ENCODE peak calls at places on chromosomes 4 and X, in nine cellular contexts. R is Peyer's patch, J is MM.1S, M is right lobe of liver, C is neural progenitor cell, Y is tibial artery, V is OCI-LY7, I is uterus, Z is upper lobe of left lung. D is an unnamed sample.

GRCh38 chrX:10098235-10098819 is 58.4 kb upstream of the CLCN4 start:
- DNase-seq in R (peak; percentile 66), J (peak; percentile 83), M (no peak), C (no peak), Y (no peak), V (peak; percentile 77), I (no peak), Z (no peak), D (no peak)

GRCh38 chrX:115232933-115233496 is 881 bp downstream of the LRCH2 start:
- DNase-seq in R (no peak), J (no peak), M (no peak), C (no peak), Y (no peak), V (no peak), I (no peak), Z (no peak), D (no peak)

GRCh38 chrX:9464435-9465371 is at the start of gene TBL1X:
- DNase-seq in R (peak; percentile 48), J (peak; percentile 57), M (peak; percentile 86), C (peak; percentile 71), Y (peak; percentile 22), V (peak; percentile 71), I (peak; percentile 41), Z (peak; percentile 91), D (peak; percentile 58)

GRCh38 chr4:108336076-108336475 is 167.3 kb upstream of the LEF1 start:
- DNase-seq in R (no peak), J (no peak), M (no peak), C (no peak), Y (no peak), V (no peak), I (no peak), Z (no peak), D (peak; percentile 6)

GRCh38 chr4:128288689-128289106 is 1.1 kb upstream of the PGRMC2 start:
- DNase-seq in R (peak; percentile 16), J (peak; percentile 48), M (no peak), C (peak; percentile 52), Y (no peak), V (peak; percentile 49), I (no peak), Z (no peak), D (no peak)

GRCh38 chr4:67886281-67886680 is 2.5 kb upstream of the TMPRSS11D start:
- DNase-seq in R (no peak), J (no peak), M (no peak), C (no peak), Y (no peak), V (no peak), I (no peak), Z (no peak), D (no peak)

GRCh38 chrX:75746891-75747639 is 38.0 kb downstream of the MAGEE2 start:
- DNase-seq in R (peak; percentile 22), J (no peak), M (no peak), C (peak; percentile 66), Y (no peak), V (peak; percentile 66), I (no peak), Z (peak; percentile 89), D (peak; percentile 24)

GRCh38 chr4:33998204-33998603 is 2246.1 kb downstream of the ARAP2 start:
- DNase-seq in R (no peak), J (no peak), M (no peak), C (no peak), Y (no peak), V (no peak), I (no peak), Z (no peak), D (no peak)

GRCh38 chr4:99947608-99948007 is 1.2 kb upstream of the DNAJB14 start:
- DNase-seq in R (no peak), J (no peak), M (no peak), C (no peak), Y (no peak), V (no peak), I (no peak), Z (no peak), D (no peak)

GRCh38 chr4:99949034-99949998 is 759 bp downstream of the H2AZ1 start:
- DNase-seq in R (peak; percentile 94), J (peak; percentile 93), M (peak; percentile 90), C (peak; percentile 96), Y (peak; percentile 92), V (peak; percentile 95), I (peak; percentile 91), Z (peak; percentile 91), D (peak; percentile 97)

GRCh38 chr4:99946346-99947189 is at the start of gene DNAJB14:
- DNase-seq in R (peak; percentile 68), J (peak; percentile 76), M (peak; percentile 88), C (peak; percentile 88), Y (peak; percentile 70), V (peak; percentile 83), I (peak; percentile 59), Z (peak; percentile 96), D (peak; percentile 87)

GRCh38 chr4:99945718-99946345 is 586 bp downstream of the DNAJB14 start:
- DNase-seq in R (no peak), J (peak; percentile 33), M (no peak), C (no peak), Y (no peak), V (peak; percentile 42), I (no peak), Z (peak; percentile 90), D (peak; percentile 47)

GRCh38 chr4:99947190-99947578 is 766 bp upstream of the DNAJB14 start:
- DNase-seq in R (no peak), J (peak; percentile 12), M (no peak), C (no peak), Y (no peak), V (no peak), I (no peak), Z (no peak), D (no peak)
- H3K4me1 ChIP-seq in R (no peaks in the 10 kb centered on the region), J (peaks cover 43% of the 10 kb centered on the region), M (peaks cover 9% of the 10 kb centered on the region), C (peaks cover 29% of the 10 kb centered on the region), Y (peaks cover 10% of the 10 kb centered on the region), V (peaks cover 41% of the 10 kb centered on the region), I (no peaks in the 10 kb centered on the region), Z (peaks cover 42% of the 10 kb centered on the region), D (peaks cover 16% of the 10 kb centered on the region)

GRCh38 chr4:147157860-147158701 is 212.4 kb upstream of the TTC29 start:
- DNase-seq in R (no peak), J (no peak), M (peak; percentile 44), C (peak; percentile 78), Y (no peak), V (no peak), I (no peak), Z (peak; percentile 82), D (peak; percentile 73)
- H3K4me3 ChIP-seq in R (peak overlapping the region; percentile 28), J (no peak overlapping the region), M (peak overlapping the region; percentile 7), C (peak overlapping the region; percentile 49), Y (peak overlapping the region; percentile 52), V (no peak overlapping the region), I (peak overlapping the region; percentile 45), Z (peak overlapping the region; percentile 19), D (peak overlapping the region; percentile 26)

DNA sequence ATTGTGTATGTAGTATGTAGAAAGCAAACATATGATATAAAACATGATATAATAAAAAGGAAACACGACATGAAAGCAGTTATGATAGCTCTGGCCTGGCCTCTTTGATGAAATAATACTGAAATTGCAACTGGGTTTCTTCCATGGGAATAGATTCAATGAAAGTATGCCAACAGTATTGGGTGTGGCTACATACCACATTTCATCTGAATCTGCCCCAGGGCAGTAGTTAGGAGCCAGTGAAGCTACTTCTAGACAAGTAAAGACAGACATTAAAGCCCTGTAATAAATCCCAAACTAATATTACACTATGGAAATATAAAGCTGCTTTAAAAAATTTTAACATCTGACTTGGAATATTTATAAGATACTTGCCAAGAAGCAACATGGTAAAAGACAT is 207.3 kb downstream of the FBXW7 start:
- DNase-seq in R (no peak), J (no peak), M (no peak), C (no peak), Y (no peak), V (no peak), I (no peak), Z (no peak), D (no peak)
- H3K27ac ChIP-seq in R (no peak overlapping the region), J (no peak overlapping the region), M (no peak overlapping the region), C (no peak overlapping the region), Y (no peak overlapping the region), V (no peak overlapping the region), I (no peak overlapping the region), Z (no peak overlapping the region), D (no peak overlapping the region)

DNA sequence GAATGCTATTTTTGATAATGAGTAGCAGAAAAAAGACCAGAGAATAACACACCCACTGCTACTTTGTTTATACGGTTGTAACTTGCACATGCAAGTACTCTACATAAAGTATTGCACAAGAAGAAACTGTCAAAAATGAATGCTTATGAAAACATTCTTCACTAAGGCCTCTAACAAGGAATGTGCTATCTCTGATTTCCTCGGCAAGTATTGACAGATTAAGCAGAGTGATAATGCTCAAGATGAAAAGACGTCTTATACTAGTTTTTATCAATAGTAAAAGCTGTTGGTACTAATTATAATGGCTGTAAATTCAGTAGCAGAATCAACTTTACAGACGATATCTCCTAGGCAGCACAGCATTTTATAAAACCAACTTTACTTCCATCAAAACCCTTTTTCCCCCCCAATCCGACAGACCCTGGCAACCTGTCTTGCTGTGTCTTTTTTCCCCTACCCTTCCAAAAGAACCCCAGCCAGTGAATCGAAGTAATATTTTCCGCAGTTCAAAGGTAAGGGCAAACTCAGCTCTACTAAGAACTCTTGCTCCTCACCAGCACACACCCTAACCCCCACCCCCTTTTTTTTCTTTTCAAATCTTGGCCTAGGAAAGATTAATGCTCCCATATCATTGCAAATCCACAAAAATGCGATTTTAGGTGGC is 1.5 kb downstream of the FRYL start:
- DNase-seq in R (no peak), J (no peak), M (no peak), C (no peak), Y (no peak), V (no peak), I (no peak), Z (no peak), D (peak; percentile 2)
- H3K4me1 ChIP-seq in R (no peaks in the 10 kb centered on the region), J (peaks cover 10% of the 10 kb centered on the region), M (peaks cover 22% of the 10 kb centered on the region), C (peaks cover 42% of the 10 kb centered on the region), Y (peaks cover 9% of the 10 kb centered on the region), V (peaks cover 49% of the 10 kb centered on the region), I (peaks cover 18% of the 10 kb centered on the region), Z (peaks cover 32% of the 10 kb centered on the region), D (peaks cover 35% of the 10 kb centered on the region)

GRCh38 chr4:4861592-4862551 is 2.4 kb downstream of the MSX1 start:
- DNase-seq in R (no peak), J (no peak), M (no peak), C (peak; percentile 47), Y (no peak), V (no peak), I (no peak), Z (no peak), D (no peak)
- H3K4me3 ChIP-seq in R (no peak overlapping the region), J (no peak overlapping the region), M (no peak overlapping the region), C (no peak overlapping the region), Y (peak overlapping the region; percentile 60), V (no peak overlapping the region), I (peak overlapping the region; percentile 83), Z (no peak overlapping the region), D (peak overlapping the region; percentile 85)

D was measured in cardiac muscle cell.